ENCODE peak calls at places on chromosomes 16 and 17, in four cellular contexts. A is H9, X is DND-41, Y is GM23248. Z is an unnamed sample.

GRCh38 chr17:2053380-2054261 is 1.3 kb upstream of the HIC1 start:
- DNase-seq in A (peak), X (peak), Y (peak), Z (peak)

GRCh38 chr16:66255647-66256046 is 110.8 kb upstream of the CDH5 start:
- DNase-seq in A (no peak), X (no peak), Y (no peak), Z (no peak)

GRCh38 chr16:24130494-24131085 is 125.5 kb upstream of the CACNG3 start:
- DNase-seq in A (no peak), X (no peak), Y (no peak), Z (no peak)

GRCh38 chr17:28524476-28525415 is 18.6 kb downstream of the FOXN1 start:
- DNase-seq in A (no peak), X (no peak), Y (peak), Z (no peak)

GRCh38 chr16:18969050-18969854 is 14.5 kb upstream of the TMC7 start:
- DNase-seq in A (peak), X (peak), Y (peak), Z (peak)

GRCh38 chr17:42850964-42851363 is at the start of gene AOC3:
- DNase-seq in A (no peak), X (no peak), Y (no peak), Z (no peak)

GRCh38 chr16:373020-373598 is 2.8 kb upstream of the MRPL28 start:
- DNase-seq in A (no peak), X (no peak), Y (no peak), Z (no peak)

GRCh38 chr16:80852261-80852872 is 48.0 kb upstream of the CDYL2 start:
- DNase-seq in A (peak), X (peak), Y (peak), Z (peak)

GRCh38 chr16:66551362-66551761 is 1.0 kb upstream of the CKLF start:
- DNase-seq in A (peak), X (peak), Y (peak), Z (peak)

GRCh38 chr17:27879987-27880608 is 13.1 kb downstream of the LYRM9 start:
- DNase-seq in A (peak), X (peak), Y (peak), Z (peak)

GRCh38 chr17:45310380-45311324 is 6.2 kb downstream of the MAP3K14 start:
- DNase-seq in A (no peak), X (no peak), Y (no peak), Z (no peak)

GRCh38 chr16:47888142-47888541 is 267.7 kb downstream of the ABCC12 start:
- DNase-seq in A (peak), X (no peak), Y (peak), Z (no peak)

GRCh38 chr17:48546924-48547838 is 2.3 kb upstream of the HOXB2 start:
- DNase-seq in A (no peak), X (no peak), Y (peak), Z (no peak)
- H2AFZ ChIP-seq in A (no peak), X (no peak), Y (peak), Z (no peak)

DNA sequence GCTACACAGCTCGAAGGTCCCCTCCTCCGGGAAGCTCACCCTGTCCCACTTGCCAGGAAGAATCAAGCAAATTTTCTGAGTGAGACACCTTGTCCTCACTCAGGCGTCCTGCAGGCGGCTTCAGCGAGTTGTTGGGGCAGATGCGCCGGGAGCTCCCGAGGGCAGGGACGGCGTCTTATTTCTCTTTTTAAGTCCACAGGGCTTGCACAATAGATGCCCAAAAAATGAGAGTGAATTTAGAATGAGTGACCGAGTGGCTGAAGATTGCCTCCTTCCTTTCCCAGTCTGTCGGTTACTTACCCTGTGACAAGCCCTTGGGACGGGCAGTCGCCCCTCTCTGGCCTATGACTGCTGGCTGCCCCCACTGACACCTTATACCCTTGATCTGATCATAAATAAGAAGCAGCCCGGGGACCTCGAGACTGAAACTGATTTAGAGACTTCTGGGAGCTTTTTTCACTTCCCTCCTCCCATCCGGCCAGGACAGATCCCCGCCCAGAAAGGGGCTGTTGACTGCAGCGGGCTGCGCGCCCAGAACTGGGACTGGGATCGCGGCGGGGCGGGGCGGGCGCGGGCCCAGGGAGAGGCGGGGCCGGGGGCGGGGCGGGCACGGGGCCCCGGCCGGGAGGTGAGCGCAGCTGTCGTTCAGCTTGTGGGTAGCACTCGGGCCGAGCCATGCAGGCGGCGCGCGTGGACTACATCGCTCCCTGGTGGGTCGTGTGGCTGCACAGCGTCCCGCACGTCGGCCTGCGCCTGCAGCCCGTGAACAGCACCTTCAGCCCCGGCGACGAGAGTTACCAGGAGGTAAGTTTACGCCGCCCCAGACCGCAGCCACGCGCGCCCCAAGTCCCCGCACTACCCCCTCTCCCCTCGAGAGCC is at the start of gene TTYH2:
- DNase-seq in A (peak), X (peak), Y (peak), Z (peak)
- H2AFZ ChIP-seq in A (peak), X (peak), Y (peak), Z (peak)

DNA sequence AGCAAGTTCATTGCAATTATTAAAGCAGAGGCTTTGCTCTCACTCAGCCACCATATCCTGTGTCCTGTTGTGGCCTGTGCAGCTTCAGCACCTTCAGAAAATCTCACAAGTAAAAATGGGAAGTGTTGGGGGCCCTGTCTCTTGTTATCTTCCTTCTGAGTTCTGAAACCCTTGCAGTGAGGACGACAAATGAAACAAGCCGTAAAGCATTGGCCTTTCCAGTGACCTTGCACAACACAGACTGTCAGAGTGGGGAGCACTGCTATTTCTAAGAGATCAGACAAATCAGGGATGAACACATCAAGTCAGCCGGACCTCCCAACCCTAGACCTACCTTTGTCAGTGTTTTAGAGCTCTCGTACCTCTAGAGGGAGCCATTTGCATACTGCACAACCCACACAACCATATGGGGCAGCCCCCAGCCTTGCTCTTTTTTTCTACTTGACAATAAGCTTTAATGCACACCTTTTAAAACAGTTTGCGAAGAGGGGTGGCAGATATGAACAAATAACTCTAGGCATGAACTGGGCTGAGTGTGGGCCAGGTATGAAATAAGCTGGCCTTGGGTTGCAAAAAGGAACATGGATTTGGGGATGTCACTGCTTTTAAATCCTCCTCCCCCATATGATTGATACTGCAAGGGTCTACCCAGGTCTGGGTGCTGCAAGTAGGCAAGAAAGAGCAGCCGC is 89.8 kb downstream of the KATNIP start:
- DNase-seq in A (peak), X (peak), Y (peak), Z (peak)
- H2AFZ ChIP-seq in A (no peak), X (no peak), Y (no peak), Z (no peak)

DNA sequence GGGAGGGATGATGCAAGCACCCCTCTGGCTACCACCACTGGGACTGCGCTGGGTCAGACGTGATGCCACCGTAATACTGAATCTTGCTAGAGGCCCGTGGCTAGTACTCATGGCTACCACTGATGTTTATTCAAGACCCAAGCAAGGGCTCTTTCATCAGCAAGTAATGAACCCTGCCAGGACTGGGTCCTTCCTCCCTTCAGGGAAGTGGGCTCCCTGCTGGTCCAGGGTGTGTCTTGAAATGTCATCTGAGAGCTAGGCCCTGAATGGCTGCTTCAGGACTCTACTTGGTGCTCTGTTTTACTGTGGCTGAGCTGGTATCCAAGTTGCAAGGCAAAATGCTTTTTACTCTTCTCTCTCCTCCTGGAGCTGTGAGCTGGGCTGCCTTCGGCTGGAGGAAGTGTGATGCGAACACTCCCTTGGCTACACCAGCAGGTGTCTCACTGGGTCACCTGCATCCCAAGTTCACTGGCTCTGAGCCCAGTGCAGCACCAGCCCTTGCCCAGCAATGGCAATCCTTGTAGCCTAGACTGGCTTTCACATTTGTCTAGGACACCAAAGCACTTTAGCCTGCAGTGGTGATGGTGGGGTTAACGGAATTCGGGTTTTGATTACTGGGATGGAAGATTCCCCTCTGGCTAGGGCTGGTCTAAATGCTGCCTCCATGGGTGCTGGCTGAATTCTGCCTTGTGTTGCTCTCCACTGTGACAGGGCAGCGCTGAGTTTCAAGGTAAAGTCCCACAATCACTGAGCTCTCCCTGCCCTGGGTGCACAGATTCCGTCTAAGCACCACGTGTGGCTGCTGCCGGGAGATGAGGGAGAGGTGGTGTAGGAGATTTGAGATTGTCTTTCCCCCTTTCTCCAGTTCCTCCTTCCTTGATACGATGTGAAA is 98.6 kb downstream of the USP22 start:
- DNase-seq in A (peak), X (peak), Y (no peak), Z (peak)
- H2AFZ ChIP-seq in A (no peak), X (no peak), Y (no peak), Z (no peak)

GRCh38 chr17:71004413-71004812 is 835.1 kb downstream of the KCNJ2 start:
- DNase-seq in A (no peak), X (no peak), Y (no peak), Z (no peak)
- H2AFZ ChIP-seq in A (no peak), X (no peak), Y (no peak), Z (no peak)

GRCh38 chr16:9047689-9048301 is 43.6 kb upstream of the HAPSTR1 start:
- DNase-seq in A (peak), X (peak), Y (peak), Z (no peak)

GRCh38 chr16:9049241-9049640 is 42.2 kb upstream of the HAPSTR1 start:
- DNase-seq in A (no peak), X (no peak), Y (peak), Z (no peak)

GRCh38 chr16:9046667-9047055 is 44.8 kb upstream of the HAPSTR1 start:
- DNase-seq in A (no peak), X (no peak), Y (no peak), Z (no peak)

GRCh38 chr16:9050102-9050830 is 41.2 kb upstream of the HAPSTR1 start:
- DNase-seq in A (peak), X (peak), Y (peak), Z (peak)

DNA sequence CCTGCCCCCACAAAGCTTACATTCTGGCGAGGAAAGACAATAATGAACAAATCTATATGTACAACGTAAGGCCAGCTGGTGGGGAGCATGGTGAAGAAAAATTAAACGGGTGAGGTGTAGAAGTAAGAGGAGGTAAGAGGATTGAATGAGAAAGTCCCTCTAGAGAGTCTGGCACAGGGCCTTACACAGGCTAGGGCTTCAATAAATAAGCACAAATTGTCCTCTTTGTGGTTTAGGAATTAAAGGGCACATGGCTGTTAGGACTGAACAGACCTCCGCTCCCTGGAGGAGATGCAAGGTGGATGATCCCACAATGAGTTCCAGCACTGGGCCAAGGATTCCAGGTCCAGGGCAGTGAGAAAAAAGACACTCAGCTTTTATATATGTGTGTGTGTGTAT is 43.1 kb upstream of the HAPSTR1 start:
- DNase-seq in A (no peak), X (no peak), Y (peak), Z (no peak)
- H2AFZ ChIP-seq in A (no peak), X (no peak), Y (no peak), Z (no peak)

GRCh38 chr16:57568173-57568678 is 25.8 kb downstream of the ADGRG5 start:
- DNase-seq in A (no peak), X (no peak), Y (no peak), Z (no peak)
- H2AFZ ChIP-seq in A (no peak), X (no peak), Y (no peak), Z (no peak)

Z was measured in OCI-LY7.